ENCODE peak calls at places on chromosomes 2 and 18, in four cellular contexts. V is HT-29, M is RPMI7951, K is bronchial epithelial cell. D is an unnamed sample.

GRCh38 chr2:216632321-216632951 is 784 bp upstream of the IGFBP2 start:
- DNase-seq in V (no peak), M (no peak), K (no peak), D (no peak)

GRCh38 chr2:126790987-126791780 is 107.5 kb upstream of the TEX51 start:
- DNase-seq in V (no peak), M (no peak), K (no peak), D (no peak)

GRCh38 chr2:19933351-19933981 is 31.7 kb upstream of the TTC32 start:
- DNase-seq in V (peak), M (peak), K (peak), D (peak)

GRCh38 chr18:31040982-31041345 is 1.6 kb downstream of the DSC3 start:
- DNase-seq in V (no peak), M (no peak), K (peak), D (no peak)

GRCh38 chr2:217960351-217960750 is 42.4 kb downstream of the TNS1 start:
- DNase-seq in V (no peak), M (no peak), K (no peak), D (no peak)

GRCh38 chr2:13919981-13920382 is 712.5 kb upstream of the LRATD1 start:
- DNase-seq in V (no peak), M (no peak), K (peak), D (no peak)

GRCh38 chr2:178478102-178478441 is 328 bp downstream of the FKBP7 start:
- DNase-seq in V (no peak), M (peak), K (peak), D (peak)

GRCh38 chr2:98346259-98347236 is at the start of gene CNGA3:
- DNase-seq in V (no peak), M (peak), K (no peak), D (peak)

GRCh38 chr2:170965446-170966225 is 36.6 kb downstream of the GORASP2 start:
- DNase-seq in V (peak), M (no peak), K (peak), D (peak)

D was measured in IMR-90.